ENCODE peak calls at places on chromosomes 6 and 20, in four cellular contexts. V is IMR-90, Z is GM12878, B is K562. Y is an unnamed sample.
A peak's percentile ranks its signal among the peaks of the same experiment; 100 is the strongest.

GRCh38 chr6:53326372-53327016 is 22.3 kb downstream of the ELOVL5 start:
- DNase-seq in B (no peak), V (peak; percentile 98), Z (no peak), Y (no peak)

GRCh38 chr6:35725721-35726438 is 11.0 kb upstream of the ARMC12 start:
- DNase-seq in B (no peak), V (no peak), Z (no peak), Y (no peak)

GRCh38 chr20:24160563-24161355 is 172.2 kb upstream of the GGTLC1 start:
- DNase-seq in Z (no peak), V (peak; percentile 63), B (peak; percentile 17), Y (peak; percentile 65)

GRCh38 chr20:64101731-64102621 is 5.4 kb downstream of the NPBWR2 start:
- DNase-seq in B (peak; percentile 95), V (no peak), Z (no peak), Y (peak; percentile 94)

GRCh38 chr6:5442946-5443345 is 181.6 kb downstream of the FARS2 start:
- DNase-seq in B (no peak), V (no peak), Z (no peak), Y (no peak)

GRCh38 chr20:62246431-62246830 is 8.1 kb downstream of the OSBPL2 start:
- DNase-seq in Z (no peak), V (no peak), B (no peak), Y (no peak)

GRCh38 chr20:24620937-24621519 is 151.6 kb downstream of the SYNDIG1 start:
- DNase-seq in Z (no peak), B (no peak), V (no peak), Y (no peak)

GRCh38 chr6:25066593-25066992 is 130.8 kb upstream of the RIPOR2 start:
- DNase-seq in V (peak; percentile 58), Z (no peak), B (no peak), Y (no peak)

GRCh38 chr20:20624914-20625313 is 87.5 kb downstream of the RALGAPA2 start:
- DNase-seq in V (no peak), B (no peak), Z (no peak), Y (no peak)

GRCh38 chr20:3248993-3249347 is 10.0 kb upstream of the SLC4A11 start:
- DNase-seq in B (peak; percentile 26), V (no peak), Z (no peak), Y (no peak)

GRCh38 chr6:124590001-124590400 is 372.2 kb upstream of the RNF217 start:
- DNase-seq in Z (no peak), V (no peak), B (no peak), Y (no peak)

GRCh38 chr6:89008299-89008698 is 44.9 kb upstream of the RNGTT start:
- DNase-seq in Z (no peak), V (no peak), B (no peak), Y (no peak)

GRCh38 chr20:52461602-52462001 is 270.0 kb upstream of the ZFP64 start:
- DNase-seq in Z (no peak), V (no peak), B (no peak), Y (no peak)

GRCh38 chr6:26089272-26089671 is 2.0 kb downstream of the HFE start:
- DNase-seq in V (no peak), B (no peak), Z (no peak), Y (no peak)

GRCh38 chr6:19535351-19535750 is 301.8 kb upstream of the ID4 start:
- DNase-seq in V (no peak), Z (no peak), B (no peak), Y (no peak)

GRCh38 chr20:60220655-60221054 is 262.4 kb downstream of the CDH26 start:
- DNase-seq in Z (no peak), B (no peak), V (no peak), Y (no peak)

GRCh38 chr20:32581839-32582658 is 3.1 kb downstream of the NOL4L start:
- DNase-seq in B (no peak), Z (no peak), V (no peak), Y (no peak)

GRCh38 chr20:48784273-48784641 is 43.5 kb downstream of the PREX1 start:
- DNase-seq in B (no peak), V (no peak), Z (no peak), Y (no peak)

GRCh38 chr20:11320033-11320432 is 597.7 kb upstream of the BTBD3 start:
- DNase-seq in V (no peak), B (no peak), Z (no peak), Y (no peak)

GRCh38 chr6:85390775-85391174 is 59.1 kb upstream of the NT5E start:
- DNase-seq in Z (no peak), B (no peak), V (peak; percentile 68), Y (no peak)

GRCh38 chr20:40956503-40956902 is 72.1 kb upstream of the TOP1 start:
- DNase-seq in V (no peak), B (no peak), Z (no peak), Y (peak; percentile 31)

GRCh38 chr20:62805711-62806382 is 1.2 kb downstream of the OGFR start:
- DNase-seq in B (no peak), V (no peak), Z (no peak), Y (no peak)

GRCh38 chr6:11848852-11849731 is 70.5 kb upstream of the ADTRP start:
- DNase-seq in Z (no peak), B (no peak), V (peak; percentile 42), Y (no peak)

GRCh38 chr6:169933251-169933821 is 181.9 kb downstream of the ERMARD start:
- DNase-seq in B (no peak), V (no peak), Z (no peak), Y (no peak)

GRCh38 chr20:32626859-32627636 is 41.9 kb upstream of the NOL4L start:
- DNase-seq in B (no peak), Z (no peak), V (no peak), Y (no peak)

GRCh38 chr6:157767757-157768156 is 55.3 kb upstream of the SNX9 start:
- DNase-seq in V (no peak), Z (no peak), B (no peak), Y (no peak)

GRCh38 chr6:105819774-105820173 is 266.4 kb upstream of the PRDM1 start:
- DNase-seq in Z (no peak), V (peak; percentile 59), B (no peak), Y (no peak)

GRCh38 chr6:126195625-126196236 is 144.2 kb upstream of the CENPW start:
- DNase-seq in V (peak; percentile 49), B (peak; percentile 29), Z (no peak), Y (no peak)

GRCh38 chr20:49792611-49793010 is 20.0 kb upstream of the SLC9A8 start:
- DNase-seq in V (no peak), B (no peak), Z (no peak), Y (no peak)

GRCh38 chr6:14706378-14706929 is 539.4 kb upstream of the JARID2 start:
- DNase-seq in V (peak; percentile 100), B (peak; percentile 73), Z (no peak), Y (no peak)

GRCh38 chr6:158739673-158740072 is 79.5 kb downstream of the EZR start:
- DNase-seq in B (no peak), V (no peak), Z (no peak), Y (no peak)

GRCh38 chr6:164414695-164415094 is 894.7 kb downstream of the C6orf118 start:
- DNase-seq in Z (no peak), B (no peak), V (no peak), Y (no peak)

GRCh38 chr20:33211817-33212424 is 5.2 kb upstream of the BPIFA3 start:
- DNase-seq in Z (no peak), B (peak; percentile 66), V (peak; percentile 33), Y (peak; percentile 39)

GRCh38 chr6:72984981-72985665 is 240.2 kb downstream of the KHDC1L start:
- DNase-seq in B (no peak), V (peak; percentile 11), Z (no peak), Y (no peak)

GRCh38 chr6:144768676-144769599 is 483.8 kb downstream of the UTRN start:
- DNase-seq in B (no peak), V (no peak), Z (no peak), Y (no peak)

GRCh38 chr20:21514553-21515251 is 838 bp upstream of the NKX2-2 start:
- DNase-seq in B (no peak), Z (no peak), V (no peak), Y (peak; percentile 86)

GRCh38 chr20:8335796-8336195 is 203.7 kb downstream of the PLCB1 start:
- DNase-seq in Z (no peak), V (no peak), B (no peak), Y (no peak)
- TF ChIP-seq CHD1 in Z (no peak), V (no peak), B (no peak), Y (no peak)

GRCh38 chr20:271528-271927 is 14.0 kb downstream of the DEFB132 start:
- DNase-seq in V (no peak), B (no peak), Z (no peak), Y (no peak)

GRCh38 chr20:272718-273117 is 15.2 kb downstream of the DEFB132 start:
- DNase-seq in B (no peak), Z (no peak), V (no peak), Y (no peak)

GRCh38 chr20:273884-274283 is 16.4 kb downstream of the DEFB132 start:
- DNase-seq in B (no peak), V (no peak), Z (no peak), Y (no peak)

GRCh38 chr20:271069-271468 is 13.5 kb downstream of the DEFB132 start:
- DNase-seq in B (no peak), Z (no peak), V (no peak), Y (no peak)

DNA sequence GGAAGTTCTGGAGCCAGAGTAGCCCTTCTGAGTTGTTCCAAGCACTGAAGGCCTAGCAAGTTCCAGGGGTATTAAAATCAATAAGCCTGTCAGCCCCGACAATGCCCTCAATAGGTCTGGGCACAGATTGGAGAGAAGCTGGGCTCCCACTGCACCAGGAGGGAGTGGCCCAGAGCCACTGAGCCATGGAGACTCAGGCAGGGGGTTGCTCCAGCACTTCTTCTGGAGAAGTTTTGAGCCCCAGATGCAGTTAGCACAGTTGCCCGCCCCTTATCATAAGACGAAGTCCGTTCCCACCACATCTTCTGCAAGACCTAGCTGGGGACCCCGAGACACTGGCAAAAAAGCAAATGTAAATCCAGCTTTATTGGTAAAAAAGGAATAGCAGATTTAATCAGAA is 13.0 kb downstream of the DEFB132 start:
- DNase-seq in Z (no peak), V (no peak), B (no peak), Y (peak; percentile 24)
- TF ChIP-seq CHD1 in Z (no peak), V (no peak), B (no peak), Y (no peak)

DNA sequence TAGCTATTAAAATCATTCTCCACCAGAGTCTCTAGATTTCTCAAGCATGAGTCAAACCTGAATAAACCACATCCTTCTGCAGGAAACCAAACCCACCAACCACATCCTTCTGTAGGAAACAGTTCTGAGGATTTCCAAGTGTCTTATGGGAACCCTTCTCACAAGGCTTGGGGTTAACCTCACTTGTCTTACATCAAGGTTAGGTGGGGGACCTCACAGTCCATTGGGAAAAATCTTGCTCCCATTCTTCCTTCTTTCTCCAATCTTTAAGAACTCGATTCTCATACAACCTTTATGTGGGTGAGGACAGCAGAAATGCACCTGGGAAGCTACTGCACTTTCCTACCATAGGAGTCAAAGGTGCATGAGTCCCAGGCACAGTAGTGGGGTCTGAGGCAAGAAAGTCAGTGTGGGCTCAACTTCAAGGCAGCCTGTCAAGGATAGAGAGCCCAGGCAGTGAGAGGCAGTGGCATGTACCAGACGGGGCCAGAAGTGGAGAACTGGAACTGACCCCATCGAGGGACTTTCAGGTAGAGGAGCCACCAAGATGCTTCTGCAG is 114.5 kb downstream of the SLC22A3 start:
- DNase-seq in V (peak; percentile 87), Z (peak; percentile 69), B (no peak), Y (no peak)
- TF ChIP-seq CHD1 in V (no peak), Z (no peak), B (no peak), Y (no peak)

GRCh38 chr20:50992336-50992732 is 30.6 kb downstream of the KCNG1 start:
- DNase-seq in B (no peak), V (no peak), Z (no peak), Y (no peak)
- TF ChIP-seq CHD1 in B (no peak), V (no peak), Z (no peak), Y (no peak)